ENCODE peak calls at places on chromosomes 7 and 10, in five cellular contexts. One of them, this sample, is unnamed.

GRCh38 chr7:69365588-69366241 is 232.6 kb upstream of the AUTS2 start:
- DNase-seq in gastrocnemius medialis: no peak
- DNase-seq in cardiac fibroblast: no peak
- DNase-seq in GM12865: peak
- DNase-seq in esophagus muscularis mucosa: no peak
- DNase-seq in this sample: no peak

GRCh38 chr7:18786796-18787195 is 291.2 kb downstream of the HDAC9 start:
- DNase-seq in gastrocnemius medialis: no peak
- DNase-seq in esophagus muscularis mucosa: no peak
- DNase-seq in GM12865: no peak
- DNase-seq in cardiac fibroblast: no peak
- DNase-seq in this sample: no peak

GRCh38 chr10:69327463-69328345 is 49.4 kb downstream of the HK1 start:
- DNase-seq in GM12865: peak
- DNase-seq in gastrocnemius medialis: peak
- DNase-seq in esophagus muscularis mucosa: peak
- DNase-seq in cardiac fibroblast: peak
- DNase-seq in this sample: peak

GRCh38 chr7:84654287-84654686 is 459.7 kb upstream of the SEMA3A start:
- DNase-seq in cardiac fibroblast: no peak
- DNase-seq in GM12865: no peak
- DNase-seq in gastrocnemius medialis: no peak
- DNase-seq in esophagus muscularis mucosa: no peak
- DNase-seq in this sample: no peak

GRCh38 chr10:4397337-4397736 is 428.7 kb upstream of the AKR1E2 start:
- DNase-seq in esophagus muscularis mucosa: no peak
- DNase-seq in gastrocnemius medialis: no peak
- DNase-seq in cardiac fibroblast: no peak
- DNase-seq in GM12865: no peak
- DNase-seq in this sample: no peak

GRCh38 chr7:2110586-2111396 is 122.0 kb downstream of the MAD1L1 start:
- DNase-seq in esophagus muscularis mucosa: no peak
- DNase-seq in gastrocnemius medialis: no peak
- DNase-seq in cardiac fibroblast: peak
- DNase-seq in GM12865: no peak
- DNase-seq in this sample: no peak

GRCh38 chr10:43265799-43266721 is 805 bp downstream of the RASGEF1A start:
- DNase-seq in esophagus muscularis mucosa: peak
- DNase-seq in gastrocnemius medialis: no peak
- DNase-seq in GM12865: no peak
- DNase-seq in cardiac fibroblast: no peak
- DNase-seq in this sample: no peak

GRCh38 chr7:2117681-2118045 is 115.1 kb downstream of the MAD1L1 start:
- DNase-seq in GM12865: no peak
- DNase-seq in gastrocnemius medialis: no peak
- DNase-seq in cardiac fibroblast: no peak
- DNase-seq in esophagus muscularis mucosa: no peak
- DNase-seq in this sample: no peak

GRCh38 chr7:83528925-83529423 is 120.0 kb downstream of the SEMA3E start:
- DNase-seq in gastrocnemius medialis: no peak
- DNase-seq in esophagus muscularis mucosa: no peak
- DNase-seq in cardiac fibroblast: no peak
- DNase-seq in GM12865: no peak
- DNase-seq in this sample: no peak

GRCh38 chr7:106064329-106064728 is 47.8 kb downstream of the SYPL1 start:
- DNase-seq in gastrocnemius medialis: no peak
- DNase-seq in esophagus muscularis mucosa: peak
- DNase-seq in cardiac fibroblast: no peak
- DNase-seq in GM12865: no peak
- DNase-seq in this sample: no peak

GRCh38 chr10:44261710-44262455 is 123.0 kb downstream of the CXCL12 start:
- DNase-seq in esophagus muscularis mucosa: peak
- DNase-seq in cardiac fibroblast: peak
- DNase-seq in GM12865: peak
- DNase-seq in gastrocnemius medialis: no peak
- DNase-seq in this sample: no peak

GRCh38 chr7:17421941-17422340 is 123.5 kb downstream of the AHR start:
- DNase-seq in esophagus muscularis mucosa: no peak
- DNase-seq in GM12865: no peak
- DNase-seq in cardiac fibroblast: no peak
- DNase-seq in gastrocnemius medialis: no peak
- DNase-seq in this sample: no peak

GRCh38 chr7:71707041-71707440 is 575.1 kb downstream of the GALNT17 start:
- DNase-seq in cardiac fibroblast: no peak
- DNase-seq in esophagus muscularis mucosa: no peak
- DNase-seq in GM12865: no peak
- DNase-seq in gastrocnemius medialis: no peak
- DNase-seq in this sample: no peak

GRCh38 chr7:17640730-17641377 is 299.4 kb downstream of the SNX13 start:
- DNase-seq in gastrocnemius medialis: no peak
- DNase-seq in esophagus muscularis mucosa: no peak
- DNase-seq in cardiac fibroblast: peak
- DNase-seq in GM12865: peak
- DNase-seq in this sample: no peak

GRCh38 chr10:86169506-86170254 is 196.9 kb downstream of the GRID1 start:
- DNase-seq in GM12865: no peak
- DNase-seq in gastrocnemius medialis: no peak
- DNase-seq in cardiac fibroblast: no peak
- DNase-seq in esophagus muscularis mucosa: no peak
- DNase-seq in this sample: no peak

GRCh38 chr10:125291841-125292240 is 131.5 kb upstream of the CTBP2 start:
- DNase-seq in esophagus muscularis mucosa: no peak
- DNase-seq in cardiac fibroblast: no peak
- DNase-seq in gastrocnemius medialis: no peak
- DNase-seq in GM12865: no peak
- DNase-seq in this sample: no peak

GRCh38 chr10:112793197-112793921 is 156.7 kb upstream of the TCF7L2 start:
- DNase-seq in GM12865: no peak
- DNase-seq in gastrocnemius medialis: no peak
- DNase-seq in cardiac fibroblast: peak
- DNase-seq in esophagus muscularis mucosa: no peak
- DNase-seq in this sample: no peak

GRCh38 chr10:74032900-74033655 is 35.2 kb downstream of the VCL start:
- DNase-seq in esophagus muscularis mucosa: no peak
- DNase-seq in gastrocnemius medialis: no peak
- DNase-seq in GM12865: no peak
- DNase-seq in cardiac fibroblast: no peak
- DNase-seq in this sample: no peak

GRCh38 chr10:78972160-78972946 is 96.4 kb upstream of the ZMIZ1 start:
- DNase-seq in cardiac fibroblast: peak
- DNase-seq in GM12865: no peak
- DNase-seq in esophagus muscularis mucosa: no peak
- DNase-seq in gastrocnemius medialis: peak
- DNase-seq in this sample: peak

GRCh38 chr7:40394382-40394781 is 259.6 kb downstream of the SUGCT start:
- DNase-seq in cardiac fibroblast: no peak
- DNase-seq in GM12865: no peak
- DNase-seq in gastrocnemius medialis: no peak
- DNase-seq in esophagus muscularis mucosa: no peak
- DNase-seq in this sample: no peak

GRCh38 chr7:76282344-76283253 is 19.9 kb upstream of the HSPB1 start:
- DNase-seq in GM12865: no peak
- DNase-seq in cardiac fibroblast: no peak
- DNase-seq in esophagus muscularis mucosa: no peak
- DNase-seq in gastrocnemius medialis: no peak
- DNase-seq in this sample: no peak

GRCh38 chr10:42940487-42941157 is 136.2 kb upstream of the RET start:
- DNase-seq in gastrocnemius medialis: no peak
- DNase-seq in esophagus muscularis mucosa: peak
- DNase-seq in GM12865: no peak
- DNase-seq in cardiac fibroblast: no peak
- DNase-seq in this sample: no peak

GRCh38 chr7:7201583-7202374 is 19.4 kb downstream of the C1GALT1 start:
- DNase-seq in GM12865: peak
- DNase-seq in gastrocnemius medialis: no peak
- DNase-seq in cardiac fibroblast: no peak
- DNase-seq in esophagus muscularis mucosa: no peak
- DNase-seq in this sample: no peak

GRCh38 chr7:112635742-112636141 is 154.5 kb downstream of the TMEM168 start:
- DNase-seq in GM12865: no peak
- DNase-seq in esophagus muscularis mucosa: no peak
- DNase-seq in cardiac fibroblast: no peak
- DNase-seq in gastrocnemius medialis: no peak
- DNase-seq in this sample: no peak

GRCh38 chr10:36247478-36247877 is 605.4 kb upstream of the FZD8 start:
- DNase-seq in gastrocnemius medialis: no peak
- DNase-seq in cardiac fibroblast: no peak
- DNase-seq in GM12865: no peak
- DNase-seq in esophagus muscularis mucosa: no peak
- DNase-seq in this sample: no peak

GRCh38 chr10:111811515-111811914 is 372.1 kb downstream of the GPAM start:
- DNase-seq in GM12865: no peak
- DNase-seq in gastrocnemius medialis: no peak
- DNase-seq in esophagus muscularis mucosa: no peak
- DNase-seq in cardiac fibroblast: no peak
- DNase-seq in this sample: no peak

GRCh38 chr7:157139142-157140117 is 704 bp downstream of the UBE3C start:
- DNase-seq in cardiac fibroblast: peak
- DNase-seq in gastrocnemius medialis: peak
- DNase-seq in GM12865: peak
- DNase-seq in esophagus muscularis mucosa: no peak
- DNase-seq in this sample: no peak

GRCh38 chr10:132511692-132512442 is 25.7 kb upstream of the INPP5A start:
- DNase-seq in gastrocnemius medialis: no peak
- DNase-seq in cardiac fibroblast: peak
- DNase-seq in esophagus muscularis mucosa: no peak
- DNase-seq in GM12865: no peak
- DNase-seq in this sample: no peak

GRCh38 chr7:10122573-10123100 is 851.0 kb upstream of the PHF14 start:
- DNase-seq in cardiac fibroblast: peak
- DNase-seq in GM12865: peak
- DNase-seq in gastrocnemius medialis: no peak
- DNase-seq in esophagus muscularis mucosa: no peak
- DNase-seq in this sample: no peak

GRCh38 chr10:11823122-11823988 is at the start of gene PROSER2:
- DNase-seq in cardiac fibroblast: peak
- DNase-seq in gastrocnemius medialis: no peak
- DNase-seq in GM12865: peak
- DNase-seq in esophagus muscularis mucosa: no peak
- DNase-seq in this sample: no peak

GRCh38 chr7:151851160-151851751 is 25.7 kb downstream of the PRKAG2 start:
- DNase-seq in esophagus muscularis mucosa: no peak
- DNase-seq in gastrocnemius medialis: no peak
- DNase-seq in cardiac fibroblast: no peak
- DNase-seq in GM12865: peak
- DNase-seq in this sample: no peak

GRCh38 chr10:127535802-127536515 is 13.2 kb upstream of the NPS start:
- DNase-seq in gastrocnemius medialis: no peak
- DNase-seq in esophagus muscularis mucosa: peak
- DNase-seq in GM12865: no peak
- DNase-seq in cardiac fibroblast: no peak
- DNase-seq in this sample: no peak

DNA sequence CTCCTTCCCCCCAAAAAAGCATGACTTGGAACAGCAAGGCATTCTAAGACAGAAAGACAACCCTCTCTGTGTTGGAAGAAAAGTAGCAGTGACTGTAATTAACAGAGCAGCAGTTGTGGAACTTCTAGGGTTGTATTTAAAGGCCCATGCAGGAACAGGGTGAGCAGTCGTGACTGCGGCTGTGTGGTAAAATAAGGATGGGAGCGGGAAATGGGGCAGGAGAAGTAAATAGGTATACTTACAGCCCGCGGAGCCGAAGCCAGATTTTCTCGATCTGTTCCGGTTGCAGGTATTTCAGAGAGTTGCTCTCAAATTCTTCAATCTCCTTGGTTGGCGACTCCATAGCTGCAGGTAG is 179 bp downstream of the PDE1C start:
- DNase-seq in cardiac fibroblast: no peak
- DNase-seq in GM12865: no peak
- DNase-seq in esophagus muscularis mucosa: no peak
- DNase-seq in gastrocnemius medialis: no peak
- DNase-seq in this sample: no peak
- H3K4me3 ChIP-seq in cardiac fibroblast: no peak
- H3K4me3 ChIP-seq in GM12865: no peak
- H3K4me3 ChIP-seq in esophagus muscularis mucosa: peak
- H3K4me3 ChIP-seq in gastrocnemius medialis: no peak
- H3K4me3 ChIP-seq in this sample: peak

DNA sequence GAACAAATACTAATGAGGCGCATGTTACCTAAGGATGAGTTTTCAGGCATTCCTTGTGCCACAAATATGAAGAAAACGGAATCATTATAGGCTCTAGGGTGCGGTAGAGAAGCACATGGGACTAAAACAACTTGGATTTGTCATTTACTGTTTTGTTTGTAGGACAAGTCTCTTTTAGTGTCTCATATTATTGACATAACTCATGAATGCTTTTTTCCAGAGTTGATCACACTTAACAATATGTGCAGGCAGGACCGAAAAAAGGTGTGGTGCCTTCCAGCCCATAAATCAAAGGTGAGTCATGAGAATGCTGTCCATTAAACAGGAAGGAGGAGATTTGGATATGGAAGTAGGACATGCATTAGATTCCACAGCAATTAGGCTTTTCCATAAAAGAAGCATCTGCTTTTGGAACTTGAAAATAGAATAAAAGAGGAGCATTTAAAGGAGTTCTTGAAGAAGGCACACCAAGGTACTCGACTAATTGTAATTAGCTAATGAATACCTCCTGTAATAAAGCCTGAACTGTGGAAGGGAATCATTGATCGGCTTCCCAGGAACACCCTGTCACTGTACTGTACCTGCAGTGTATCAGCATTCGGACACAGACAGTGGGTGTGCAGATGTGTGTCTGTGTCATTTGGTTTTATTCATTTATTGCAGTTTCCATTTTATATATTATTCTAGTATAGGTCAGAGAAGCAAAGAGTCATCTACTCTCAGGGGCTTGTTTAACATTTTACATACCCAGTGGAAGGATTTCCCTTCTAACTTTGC is 119.7 kb upstream of the KLF14 start:
- DNase-seq in esophagus muscularis mucosa: no peak
- DNase-seq in GM12865: no peak
- DNase-seq in gastrocnemius medialis: no peak
- DNase-seq in cardiac fibroblast: no peak
- DNase-seq in this sample: no peak
- TF ChIP-seq CTCF in esophagus muscularis mucosa: no peak
- TF ChIP-seq CTCF in GM12865: no peak
- TF ChIP-seq CTCF in gastrocnemius medialis: no peak
- TF ChIP-seq CTCF in cardiac fibroblast: no peak
- TF ChIP-seq CTCF in this sample: no peak

GRCh38 chr7:139033346-139034114 is 2.3 kb downstream of the ZC3HAV1L start:
- DNase-seq in gastrocnemius medialis: no peak
- DNase-seq in GM12865: no peak
- DNase-seq in cardiac fibroblast: no peak
- DNase-seq in esophagus muscularis mucosa: no peak
- DNase-seq in this sample: peak
- H3K4me3 ChIP-seq in gastrocnemius medialis: no peak
- H3K4me3 ChIP-seq in GM12865: no peak
- H3K4me3 ChIP-seq in cardiac fibroblast: no peak
- H3K4me3 ChIP-seq in esophagus muscularis mucosa: no peak
- H3K4me3 ChIP-seq in this sample: no peak

GRCh38 chr10:60185426-60185825 is 204.2 kb downstream of the ANK3 start:
- DNase-seq in cardiac fibroblast: peak
- DNase-seq in gastrocnemius medialis: no peak
- DNase-seq in esophagus muscularis mucosa: no peak
- DNase-seq in GM12865: no peak
- DNase-seq in this sample: no peak
- TF ChIP-seq CTCF in cardiac fibroblast: no peak
- TF ChIP-seq CTCF in gastrocnemius medialis: no peak
- TF ChIP-seq CTCF in esophagus muscularis mucosa: no peak
- TF ChIP-seq CTCF in GM12865: no peak
- TF ChIP-seq CTCF in this sample: no peak

This sample was measured in epithelial cell of proximal tubule.